ENCODE peak calls at places on chromosomes 11 and 22, in ten cellular contexts. One of them, this sample, is unnamed.

GRCh38 chr22:40263191-40263590 is 83.1 kb upstream of the ADSL start:
- DNase-seq in heart right ventricle: no peak
- DNase-seq in heart left ventricle: peak; percentile 27
- DNase-seq in fibroblast of lung: no peak
- DNase-seq in left ventricle myocardium inferior: no peak
- DNase-seq in endothelial cell of umbilical vein: peak; percentile 80
- DNase-seq in suprapubic skin: no peak
- DNase-seq in HL-60: no peak
- DNase-seq in astrocyte: no peak
- DNase-seq in hepatocyte: no peak
- DNase-seq in this sample: no peak

GRCh38 chr22:40084246-40084645 is 89.5 kb downstream of the FAM83F start:
- DNase-seq in heart right ventricle: no peak
- DNase-seq in heart left ventricle: no peak
- DNase-seq in fibroblast of lung: no peak
- DNase-seq in left ventricle myocardium inferior: no peak
- DNase-seq in endothelial cell of umbilical vein: no peak
- DNase-seq in suprapubic skin: no peak
- DNase-seq in HL-60: no peak
- DNase-seq in astrocyte: no peak
- DNase-seq in hepatocyte: no peak
- DNase-seq in this sample: no peak

GRCh38 chr11:34052608-34053160 is 1.2 kb downstream of the CAPRIN1 start:
- DNase-seq in heart right ventricle: no peak
- DNase-seq in heart left ventricle: peak; percentile 16
- DNase-seq in fibroblast of lung: no peak
- DNase-seq in left ventricle myocardium inferior: peak; percentile 21
- DNase-seq in endothelial cell of umbilical vein: no peak
- DNase-seq in suprapubic skin: peak; percentile 77
- DNase-seq in HL-60: peak; percentile 15
- DNase-seq in astrocyte: no peak
- DNase-seq in hepatocyte: peak; percentile 48
- DNase-seq in this sample: no peak

GRCh38 chr11:122207921-122208764 is 92.1 kb upstream of the BLID start:
- DNase-seq in heart right ventricle: no peak
- DNase-seq in heart left ventricle: no peak
- DNase-seq in fibroblast of lung: peak; percentile 85
- DNase-seq in left ventricle myocardium inferior: no peak
- DNase-seq in endothelial cell of umbilical vein: no peak
- DNase-seq in suprapubic skin: no peak
- DNase-seq in HL-60: no peak
- DNase-seq in astrocyte: peak; percentile 86
- DNase-seq in hepatocyte: no peak
- DNase-seq in this sample: no peak

GRCh38 chr11:93906486-93906885 is 56.1 kb upstream of the VSTM5 start:
- DNase-seq in heart right ventricle: no peak
- DNase-seq in heart left ventricle: no peak
- DNase-seq in fibroblast of lung: no peak
- DNase-seq in left ventricle myocardium inferior: no peak
- DNase-seq in endothelial cell of umbilical vein: no peak
- DNase-seq in suprapubic skin: no peak
- DNase-seq in HL-60: no peak
- DNase-seq in astrocyte: peak; percentile 21
- DNase-seq in hepatocyte: no peak
- DNase-seq in this sample: no peak

GRCh38 chr11:27233654-27234042 is 129.4 kb downstream of the CCDC34 start:
- DNase-seq in heart right ventricle: no peak
- DNase-seq in heart left ventricle: no peak
- DNase-seq in fibroblast of lung: no peak
- DNase-seq in left ventricle myocardium inferior: no peak
- DNase-seq in endothelial cell of umbilical vein: no peak
- DNase-seq in suprapubic skin: no peak
- DNase-seq in HL-60: no peak
- DNase-seq in astrocyte: no peak
- DNase-seq in hepatocyte: no peak
- DNase-seq in this sample: no peak

GRCh38 chr11:115008774-115009173 is 330.4 kb downstream of the NXPE2 start:
- DNase-seq in heart right ventricle: no peak
- DNase-seq in heart left ventricle: no peak
- DNase-seq in fibroblast of lung: no peak
- DNase-seq in left ventricle myocardium inferior: no peak
- DNase-seq in endothelial cell of umbilical vein: no peak
- DNase-seq in suprapubic skin: no peak
- DNase-seq in HL-60: no peak
- DNase-seq in astrocyte: no peak
- DNase-seq in hepatocyte: no peak
- DNase-seq in this sample: no peak

GRCh38 chr11:17560281-17561110 is 13.4 kb downstream of the OTOG start:
- DNase-seq in heart right ventricle: no peak
- DNase-seq in heart left ventricle: no peak
- DNase-seq in fibroblast of lung: no peak
- DNase-seq in left ventricle myocardium inferior: no peak
- DNase-seq in endothelial cell of umbilical vein: no peak
- DNase-seq in suprapubic skin: no peak
- DNase-seq in HL-60: no peak
- DNase-seq in astrocyte: no peak
- DNase-seq in hepatocyte: no peak
- DNase-seq in this sample: no peak

GRCh38 chr11:44453213-44453612 is 112.2 kb upstream of the CD82 start:
- DNase-seq in heart right ventricle: no peak
- DNase-seq in heart left ventricle: peak; percentile 25
- DNase-seq in fibroblast of lung: no peak
- DNase-seq in left ventricle myocardium inferior: no peak
- DNase-seq in endothelial cell of umbilical vein: no peak
- DNase-seq in suprapubic skin: peak; percentile 42
- DNase-seq in HL-60: peak; percentile 21
- DNase-seq in astrocyte: no peak
- DNase-seq in hepatocyte: peak; percentile 28
- DNase-seq in this sample: no peak

GRCh38 chr11:44453871-44454270 is 111.6 kb upstream of the CD82 start:
- DNase-seq in heart right ventricle: no peak
- DNase-seq in heart left ventricle: no peak
- DNase-seq in fibroblast of lung: no peak
- DNase-seq in left ventricle myocardium inferior: no peak
- DNase-seq in endothelial cell of umbilical vein: no peak
- DNase-seq in suprapubic skin: peak; percentile 31
- DNase-seq in HL-60: no peak
- DNase-seq in astrocyte: no peak
- DNase-seq in hepatocyte: peak; percentile 58
- DNase-seq in this sample: no peak

GRCh38 chr11:44457862-44458261 is 107.6 kb upstream of the CD82 start:
- DNase-seq in heart right ventricle: no peak
- DNase-seq in heart left ventricle: no peak
- DNase-seq in fibroblast of lung: no peak
- DNase-seq in left ventricle myocardium inferior: no peak
- DNase-seq in endothelial cell of umbilical vein: no peak
- DNase-seq in suprapubic skin: peak; percentile 13
- DNase-seq in HL-60: no peak
- DNase-seq in astrocyte: no peak
- DNase-seq in hepatocyte: no peak
- DNase-seq in this sample: no peak

GRCh38 chr11:44454686-44455085 is 110.8 kb upstream of the CD82 start:
- DNase-seq in heart right ventricle: peak; percentile 36
- DNase-seq in heart left ventricle: peak; percentile 46
- DNase-seq in fibroblast of lung: no peak
- DNase-seq in left ventricle myocardium inferior: no peak
- DNase-seq in endothelial cell of umbilical vein: no peak
- DNase-seq in suprapubic skin: peak; percentile 30
- DNase-seq in HL-60: no peak
- DNase-seq in astrocyte: no peak
- DNase-seq in hepatocyte: no peak
- DNase-seq in this sample: no peak

DNA sequence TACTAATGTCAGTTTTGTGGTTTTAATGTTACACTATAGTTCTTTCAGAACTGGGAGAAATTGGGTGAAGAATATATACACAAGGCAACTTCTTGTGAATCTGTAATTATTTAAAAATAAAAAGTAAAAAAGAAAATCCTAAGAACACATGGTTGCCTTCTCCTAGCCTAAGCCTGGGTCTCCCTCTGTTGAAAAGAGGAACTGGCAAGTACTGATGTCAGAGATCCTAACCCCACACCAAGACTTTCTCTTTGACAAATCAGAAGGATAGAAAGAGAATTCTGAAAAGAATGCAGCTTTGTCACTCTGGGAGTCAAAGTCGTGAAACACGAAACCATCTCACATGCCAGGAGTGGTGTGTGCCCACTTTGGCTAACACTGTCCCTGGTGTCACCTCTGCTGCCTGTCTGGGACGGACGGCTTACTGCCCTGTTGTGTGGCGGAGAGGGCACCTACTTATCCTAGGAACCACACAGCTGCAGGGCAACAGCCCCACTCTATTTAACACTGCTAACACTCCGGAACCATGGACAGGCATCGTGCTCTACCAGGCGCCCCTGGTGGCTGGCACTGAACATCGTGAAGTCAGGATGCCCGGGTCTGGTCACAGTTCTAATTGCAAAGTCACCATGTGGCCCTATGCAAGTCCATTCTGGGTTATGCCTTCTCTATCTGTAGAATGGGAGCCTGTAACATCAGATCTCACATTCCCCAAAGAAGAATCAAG is 108.8 kb upstream of the CD82 start:
- DNase-seq in heart right ventricle: no peak
- DNase-seq in heart left ventricle: no peak
- DNase-seq in fibroblast of lung: no peak
- DNase-seq in left ventricle myocardium inferior: peak; percentile 28
- DNase-seq in endothelial cell of umbilical vein: no peak
- DNase-seq in suprapubic skin: peak; percentile 22
- DNase-seq in HL-60: no peak
- DNase-seq in astrocyte: no peak
- DNase-seq in hepatocyte: no peak
- DNase-seq in this sample: no peak
- TF ChIP-seq CTCF in heart right ventricle: peak; percentile 50
- TF ChIP-seq CTCF in heart left ventricle: no peak
- TF ChIP-seq CTCF in fibroblast of lung: no peak
- TF ChIP-seq CTCF in left ventricle myocardium inferior: peak; percentile 57
- TF ChIP-seq CTCF in endothelial cell of umbilical vein: peak; percentile 40
- TF ChIP-seq CTCF in suprapubic skin: no peak
- TF ChIP-seq CTCF in HL-60: no peak
- TF ChIP-seq CTCF in astrocyte: no peak
- TF ChIP-seq CTCF in hepatocyte: no peak
- TF ChIP-seq CTCF in this sample: peak; percentile 56

GRCh38 chr11:59145534-59145933 is 2.9 kb downstream of the FAM111A start:
- DNase-seq in heart right ventricle: no peak
- DNase-seq in heart left ventricle: no peak
- DNase-seq in fibroblast of lung: peak; percentile 81
- DNase-seq in left ventricle myocardium inferior: no peak
- DNase-seq in endothelial cell of umbilical vein: no peak
- DNase-seq in suprapubic skin: no peak
- DNase-seq in HL-60: peak; percentile 68
- DNase-seq in astrocyte: no peak
- DNase-seq in hepatocyte: no peak
- DNase-seq in this sample: no peak
- H3K4me3 ChIP-seq in heart right ventricle: no peak overlapping the region
- H3K4me3 ChIP-seq in heart left ventricle: peak overlapping the region; percentile 67
- H3K4me3 ChIP-seq in fibroblast of lung: peak overlapping the region; percentile 82
- H3K4me3 ChIP-seq in left ventricle myocardium inferior: peak overlapping the region; percentile 78
- H3K4me3 ChIP-seq in endothelial cell of umbilical vein: peak overlapping the region; percentile 81
- H3K4me3 ChIP-seq in suprapubic skin: no peak overlapping the region
- H3K4me3 ChIP-seq in HL-60: peak overlapping the region; percentile 69
- H3K4me3 ChIP-seq in astrocyte: peak overlapping the region; percentile 87
- H3K4me3 ChIP-seq in hepatocyte: no peak overlapping the region
- H3K4me3 ChIP-seq in this sample: peak overlapping the region; percentile 52

GRCh38 chr11:95143106-95143681 is 53.5 kb downstream of the ENDOD1 start:
- DNase-seq in heart right ventricle: no peak
- DNase-seq in heart left ventricle: no peak
- DNase-seq in fibroblast of lung: no peak
- DNase-seq in left ventricle myocardium inferior: no peak
- DNase-seq in endothelial cell of umbilical vein: no peak
- DNase-seq in suprapubic skin: no peak
- DNase-seq in HL-60: no peak
- DNase-seq in astrocyte: no peak
- DNase-seq in hepatocyte: no peak
- DNase-seq in this sample: no peak

GRCh38 chr11:95142431-95142830 is 52.8 kb downstream of the ENDOD1 start:
- DNase-seq in heart right ventricle: no peak
- DNase-seq in heart left ventricle: no peak
- DNase-seq in fibroblast of lung: no peak
- DNase-seq in left ventricle myocardium inferior: no peak
- DNase-seq in endothelial cell of umbilical vein: no peak
- DNase-seq in suprapubic skin: no peak
- DNase-seq in HL-60: no peak
- DNase-seq in astrocyte: no peak
- DNase-seq in hepatocyte: no peak
- DNase-seq in this sample: no peak

GRCh38 chr11:95138448-95138847 is 48.8 kb downstream of the ENDOD1 start:
- DNase-seq in heart right ventricle: no peak
- DNase-seq in heart left ventricle: no peak
- DNase-seq in fibroblast of lung: peak; percentile 40
- DNase-seq in left ventricle myocardium inferior: no peak
- DNase-seq in endothelial cell of umbilical vein: peak; percentile 42
- DNase-seq in suprapubic skin: no peak
- DNase-seq in HL-60: no peak
- DNase-seq in astrocyte: no peak
- DNase-seq in hepatocyte: peak; percentile 35
- DNase-seq in this sample: no peak

GRCh38 chr11:95137299-95137698 is 47.7 kb downstream of the ENDOD1 start:
- DNase-seq in heart right ventricle: no peak
- DNase-seq in heart left ventricle: no peak
- DNase-seq in fibroblast of lung: no peak
- DNase-seq in left ventricle myocardium inferior: no peak
- DNase-seq in endothelial cell of umbilical vein: no peak
- DNase-seq in suprapubic skin: no peak
- DNase-seq in HL-60: no peak
- DNase-seq in astrocyte: no peak
- DNase-seq in hepatocyte: no peak
- DNase-seq in this sample: no peak

DNA sequence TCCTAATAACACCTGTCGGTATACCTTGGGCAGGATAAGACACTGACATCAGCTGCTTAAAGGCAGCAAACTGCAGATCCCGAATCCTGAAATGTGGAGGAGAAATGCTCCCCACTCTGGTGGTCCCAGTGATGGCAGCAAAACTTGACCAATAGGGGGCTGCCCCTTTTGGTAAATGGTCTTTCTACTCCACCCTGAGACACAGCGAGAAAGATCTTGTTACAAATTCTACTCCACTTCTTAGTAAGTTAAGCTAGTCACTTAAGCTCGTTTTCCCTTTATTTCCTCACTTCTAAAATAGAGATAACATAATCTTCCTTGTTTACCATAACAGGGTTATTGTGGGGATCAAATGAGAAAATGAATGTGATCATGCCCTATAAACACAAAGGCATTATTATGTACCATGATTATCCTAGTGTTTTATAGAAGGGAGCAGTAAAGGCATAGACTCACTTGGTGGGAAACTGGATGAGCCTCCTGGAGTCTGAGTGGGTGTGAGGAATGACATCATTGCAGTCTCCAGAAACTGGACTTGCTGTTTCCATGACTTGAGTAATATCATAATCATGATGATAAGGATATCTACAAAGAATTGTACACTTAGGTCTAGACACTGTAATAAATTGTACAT is 50.9 kb downstream of the ENDOD1 start:
- DNase-seq in heart right ventricle: no peak
- DNase-seq in heart left ventricle: no peak
- DNase-seq in fibroblast of lung: no peak
- DNase-seq in left ventricle myocardium inferior: no peak
- DNase-seq in endothelial cell of umbilical vein: no peak
- DNase-seq in suprapubic skin: no peak
- DNase-seq in HL-60: no peak
- DNase-seq in astrocyte: peak; percentile 73
- DNase-seq in hepatocyte: no peak
- DNase-seq in this sample: no peak
- H3K27me3 ChIP-seq in heart right ventricle: no peaks in the 10 kb centered on the region
- H3K27me3 ChIP-seq in heart left ventricle: no peaks in the 10 kb centered on the region
- H3K27me3 ChIP-seq in fibroblast of lung: no peaks in the 10 kb centered on the region
- H3K27me3 ChIP-seq in left ventricle myocardium inferior: no peaks in the 10 kb centered on the region
- H3K27me3 ChIP-seq in endothelial cell of umbilical vein: no peaks in the 10 kb centered on the region
- H3K27me3 ChIP-seq in suprapubic skin: no peaks in the 10 kb centered on the region
- H3K27me3 ChIP-seq in HL-60: peaks cover 4% of the 10 kb centered on the region
- H3K27me3 ChIP-seq in astrocyte: no peaks in the 10 kb centered on the region
- H3K27me3 ChIP-seq in hepatocyte: no peaks in the 10 kb centered on the region
- H3K27me3 ChIP-seq in this sample: no peaks in the 10 kb centered on the region

DNA sequence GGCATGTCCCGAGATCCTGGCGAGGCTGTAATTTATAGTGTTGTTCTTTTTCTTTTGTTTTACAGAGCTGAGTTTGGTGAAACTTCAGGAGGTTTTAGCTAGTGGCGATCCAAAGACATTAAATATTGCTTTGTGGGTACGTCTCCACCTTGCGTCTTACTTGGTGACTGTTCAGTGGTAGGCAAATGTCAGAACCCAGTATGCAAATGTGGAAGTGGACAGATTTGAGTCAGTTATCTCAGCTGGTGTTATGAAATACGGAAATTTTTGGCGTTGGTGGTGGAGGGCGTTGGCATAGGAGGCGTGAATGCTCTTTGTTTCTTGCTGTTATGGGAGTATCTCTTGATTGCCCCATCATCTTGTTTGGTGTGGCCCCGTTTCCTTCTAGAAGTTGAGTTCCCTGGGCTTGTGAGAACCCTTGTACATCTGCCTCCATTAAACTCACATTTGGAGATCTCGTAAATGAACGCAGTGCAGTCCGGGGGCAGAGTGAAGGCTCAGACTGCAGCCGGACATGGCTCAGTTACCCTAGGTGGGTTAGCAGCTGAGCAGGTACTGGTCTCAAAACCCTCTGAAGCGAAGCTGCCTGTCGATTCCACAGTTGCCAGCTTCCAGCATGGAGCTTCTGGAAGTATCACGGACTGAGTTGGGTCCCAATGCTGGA is 39.9 kb downstream of the PTPRJ start:
- DNase-seq in heart right ventricle: no peak
- DNase-seq in heart left ventricle: no peak
- DNase-seq in fibroblast of lung: no peak
- DNase-seq in left ventricle myocardium inferior: no peak
- DNase-seq in endothelial cell of umbilical vein: peak; percentile 48
- DNase-seq in suprapubic skin: no peak
- DNase-seq in HL-60: peak; percentile 96
- DNase-seq in astrocyte: no peak
- DNase-seq in hepatocyte: no peak
- DNase-seq in this sample: no peak
- TF ChIP-seq CTCF in heart right ventricle: no peak
- TF ChIP-seq CTCF in heart left ventricle: no peak
- TF ChIP-seq CTCF in fibroblast of lung: no peak
- TF ChIP-seq CTCF in left ventricle myocardium inferior: no peak
- TF ChIP-seq CTCF in endothelial cell of umbilical vein: no peak
- TF ChIP-seq CTCF in suprapubic skin: no peak
- TF ChIP-seq CTCF in HL-60: peak; percentile 17
- TF ChIP-seq CTCF in astrocyte: no peak
- TF ChIP-seq CTCF in hepatocyte: no peak
- TF ChIP-seq CTCF in this sample: no peak